ENCODE peak calls at places on chromosomes 2 and 18, in nine cellular contexts. B, P, J, H, Y, D, M, Q and T are unnamed samples.

GRCh38 chr2:68740184-68740914 is 5.7 kb downstream of the ARHGAP25 start:
- DNase-seq in Y (no peak), H (no peak), B (no peak), D (no peak), Q (no peak), M (no peak), J (peak; percentile 49), P (no peak), T (no peak)

GRCh38 chr2:184783576-184783975 is 185.2 kb downstream of the ZNF804A start:
- DNase-seq in D (no peak), B (no peak), H (no peak), Y (no peak), J (no peak), Q (no peak), P (no peak), M (no peak), T (no peak)

GRCh38 chr18:13175754-13176210 is 42.8 kb upstream of the LDLRAD4 start:
- DNase-seq in M (no peak), Y (no peak), B (no peak), H (no peak), P (no peak), Q (no peak), D (no peak), J (peak; percentile 62), T (peak; percentile 26)

GRCh38 chr2:144424559-144425240 is 95.2 kb downstream of the ZEB2 start:
- DNase-seq in Q (no peak), D (no peak), B (no peak), H (no peak), M (no peak), Y (no peak), J (peak; percentile 31), P (no peak), T (no peak)

GRCh38 chr2:229715895-229716507 is 1.6 kb upstream of the DNER start:
- DNase-seq in B (no peak), Q (no peak), D (no peak), Y (no peak), J (peak; percentile 37), M (no peak), H (peak; percentile 86), P (peak; percentile 83), T (peak; percentile 9)

GRCh38 chr2:33321236-33321731 is 155.2 kb upstream of the RASGRP3 start:
- DNase-seq in D (no peak), H (no peak), M (no peak), B (no peak), Y (no peak), Q (no peak), J (peak; percentile 34), P (no peak), T (no peak)

GRCh38 chr18:62982600-62983251 is 267.4 kb downstream of the PHLPP1 start:
- DNase-seq in Q (no peak), M (no peak), D (no peak), B (no peak), P (peak; percentile 87), H (peak; percentile 82), Y (no peak), J (peak; percentile 28), T (peak; percentile 12)

GRCh38 chr2:44269831-44270230 is 5.4 kb upstream of the SLC3A1 start:
- DNase-seq in D (no peak), Y (no peak), M (no peak), H (no peak), J (peak; percentile 48), Q (no peak), B (no peak), P (no peak), T (no peak)

GRCh38 chr2:88489181-88489580 is 36.7 kb upstream of the FOXI3 start:
- DNase-seq in B (no peak), M (no peak), D (no peak), H (no peak), Y (no peak), Q (no peak), J (no peak), P (no peak), T (no peak)

GRCh38 chr18:48106976-48107781 is 176.7 kb upstream of the SMAD2 start:
- DNase-seq in J (no peak), B (no peak), Q (no peak), M (no peak), H (peak; percentile 59), Y (no peak), D (no peak), P (peak; percentile 41), T (no peak)

GRCh38 chr2:102230410-102230909 is 43.6 kb downstream of the IL1RL2 start:
- DNase-seq in J (no peak), P (no peak), H (no peak), B (no peak), Y (no peak), Q (no peak), M (no peak), D (no peak), T (no peak)

GRCh38 chr2:102229141-102229764 is 42.4 kb downstream of the IL1RL2 start:
- DNase-seq in D (no peak), Q (no peak), M (no peak), P (no peak), B (no peak), Y (no peak), H (no peak), J (no peak), T (no peak)

GRCh38 chr2:102226171-102226570 is 39.3 kb downstream of the IL1RL2 start:
- DNase-seq in Y (no peak), Q (no peak), M (no peak), J (no peak), B (no peak), D (no peak), H (no peak), P (no peak), T (no peak)

GRCh38 chr2:102226612-102227351 is 40.0 kb downstream of the IL1RL2 start:
- DNase-seq in D (no peak), H (no peak), M (no peak), Q (no peak), P (no peak), B (no peak), J (no peak), Y (no peak), T (no peak)

GRCh38 chr2:102224824-102225739 is 38.3 kb downstream of the IL1RL2 start:
- DNase-seq in B (no peak), D (no peak), H (no peak), Y (no peak), Q (no peak), J (peak; percentile 31), M (no peak), P (no peak), T (no peak)
- H3K27me3 ChIP-seq in B (no peaks in the 10 kb centered on the region), D (no peaks in the 10 kb centered on the region), H (no peaks in the 10 kb centered on the region), Y (no peaks in the 10 kb centered on the region), Q (no peaks in the 10 kb centered on the region), J (no peaks in the 10 kb centered on the region), M (no peaks in the 10 kb centered on the region), P (no peaks in the 10 kb centered on the region), T (no peaks in the 10 kb centered on the region)

GRCh38 chr2:122191331-122191730 is 435.9 kb downstream of the TSN start:
- DNase-seq in J (peak; percentile 46), H (peak; percentile 62), Y (no peak), P (peak; percentile 88), Q (no peak), B (no peak), M (no peak), D (no peak), T (no peak)
- TF ChIP-seq CTCF in J (peak; percentile 47), H (no peak), Y (peak; percentile 63), P (peak; percentile 75), Q (peak; percentile 14), B (no peak), M (peak; percentile 13), D (peak; percentile 12), T (peak; percentile 70)

GRCh38 chr2:101858246-101858645 is 133.5 kb upstream of the IL1R2 start:
- DNase-seq in M (no peak), D (no peak), H (no peak), J (peak; percentile 85), B (no peak), P (no peak), Y (peak; percentile 91), Q (no peak), T (peak; percentile 26)

GRCh38 chr2:101860157-101860556 is 131.6 kb upstream of the IL1R2 start:
- DNase-seq in H (no peak), D (no peak), B (no peak), J (no peak), Y (no peak), M (no peak), Q (no peak), P (peak; percentile 37), T (no peak)

GRCh38 chr2:101860782-101861181 is 131.0 kb upstream of the IL1R2 start:
- DNase-seq in M (no peak), Q (no peak), Y (no peak), D (no peak), B (no peak), J (no peak), H (no peak), P (no peak), T (no peak)

GRCh38 chr2:101859604-101860003 is 132.2 kb upstream of the IL1R2 start:
- DNase-seq in J (no peak), D (no peak), B (no peak), H (no peak), Q (no peak), P (no peak), M (no peak), Y (no peak), T (no peak)

DNA sequence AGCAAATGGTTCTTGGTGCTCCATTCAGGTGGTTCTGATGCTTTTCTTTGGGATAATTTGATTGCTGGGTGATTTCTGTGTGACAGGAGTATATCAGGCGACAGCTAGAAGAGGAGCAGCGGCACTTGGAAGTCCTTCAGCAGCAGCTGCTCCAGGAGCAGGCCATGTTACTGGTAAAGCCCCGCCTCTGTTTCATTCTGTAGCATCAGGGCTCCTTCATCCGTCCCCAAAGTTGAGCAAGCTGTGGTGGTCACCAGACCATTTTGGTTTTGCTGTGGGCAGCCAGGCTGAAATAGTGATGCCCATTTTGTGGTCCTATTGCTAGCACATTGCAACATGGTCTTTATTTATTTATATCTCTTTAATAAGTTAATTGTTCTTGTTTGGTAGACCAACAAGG is 132.8 kb upstream of the IL1R2 start:
- DNase-seq in J (no peak), D (no peak), B (no peak), H (no peak), P (no peak), M (no peak), Q (no peak), Y (no peak), T (no peak)
- H3K36me3 ChIP-seq in J (peaks cover 41% of the 10 kb centered on the region), D (peaks cover 69% of the 10 kb centered on the region), B (peaks cover 8% of the 10 kb centered on the region), H (no peaks in the 10 kb centered on the region), P (peaks cover 18% of the 10 kb centered on the region), M (peaks cover 92% of the 10 kb centered on the region), Q (peaks cover 16% of the 10 kb centered on the region), Y (peaks cover 76% of the 10 kb centered on the region), T (peaks cover 1% of the 10 kb centered on the region)

GRCh38 chr2:218881744-218882462 is 1.3 kb downstream of the WNT10A start:
- DNase-seq in H (no peak), P (no peak), D (no peak), J (no peak), Q (no peak), M (no peak), B (no peak), Y (no peak), T (no peak)

GRCh38 chr2:218879881-218880748 is 537 bp upstream of the WNT10A start:
- DNase-seq in Y (no peak), J (no peak), P (peak; percentile 48), H (no peak), D (no peak), Q (no peak), M (no peak), B (no peak), T (no peak)

GRCh38 chr2:218878941-218879761 is 1.5 kb upstream of the WNT10A start:
- DNase-seq in Y (no peak), B (no peak), H (no peak), P (no peak), J (no peak), M (no peak), D (peak; percentile 12), Q (no peak), T (no peak)

GRCh38 chr2:218882463-218882821 is 1.8 kb downstream of the WNT10A start:
- DNase-seq in B (no peak), P (no peak), M (no peak), Q (no peak), H (no peak), D (no peak), Y (no peak), J (no peak), T (no peak)

GRCh38 chr2:218880749-218881594 is at the start of gene WNT10A:
- DNase-seq in Q (no peak), B (no peak), Y (no peak), J (no peak), M (no peak), P (peak; percentile 9), H (no peak), D (no peak), T (no peak)
- H3K27me3 ChIP-seq in Q (peaks cover 98% of the 10 kb centered on the region), B (peaks cover 7% of the 10 kb centered on the region), Y (no peaks in the 10 kb centered on the region), J (no peaks in the 10 kb centered on the region), M (peaks cover 93% of the 10 kb centered on the region), P (peaks cover 98% of the 10 kb centered on the region), H (peaks cover 51% of the 10 kb centered on the region), D (peaks cover 98% of the 10 kb centered on the region), T (peaks cover 29% of the 10 kb centered on the region)